ENCODE peak calls at places on chromosome 15, in ten cellular contexts. E is HCT116, V is GM20000, D is cardiac fibroblast, F is omental fat pad, U is fibroblast of mammary gland, L is fibroblast of pulmonary artery, S is foreskin fibroblast, P is GM10248, J is activated B cell treated with CpG ODN at 0.5 μM for 24 hours. A is an unnamed sample.

GRCh38 chr15:82807920-82808633 is 1.4 kb upstream of the WHAMM start:
- DNase-seq in E (no peak), V (no peak), D (no peak), F (no peak), U (no peak), L (no peak), S (no peak), P (no peak), J (no peak), A (no peak)

GRCh38 chr15:100341662-100342560 is at the start of gene ADAMTS17:
- DNase-seq in E (peak), V (peak), D (peak), F (peak), U (peak), L (peak), S (peak), P (peak), J (peak), A (peak)

GRCh38 chr15:34233614-34234013 is 8.8 kb downstream of the EMC4 start:
- DNase-seq in E (no peak), V (no peak), D (no peak), F (no peak), U (no peak), L (no peak), S (no peak), P (no peak), J (no peak), A (no peak)

GRCh38 chr15:59622289-59622688 is 10.7 kb downstream of the GCNT3 start:
- DNase-seq in E (peak), V (peak), D (peak), F (no peak), U (peak), L (peak), S (peak), P (peak), J (peak), A (peak)

GRCh38 chr15:101217446-101217845 is 34.4 kb downstream of the CHSY1 start:
- DNase-seq in E (no peak), V (no peak), D (no peak), F (no peak), U (no peak), L (no peak), S (no peak), P (no peak), J (no peak), A (no peak)

GRCh38 chr15:68325721-68326120 is 48.2 kb downstream of the FEM1B start:
- DNase-seq in E (no peak), V (no peak), D (peak), F (no peak), U (no peak), L (no peak), S (no peak), P (no peak), J (no peak), A (no peak)

GRCh38 chr15:85623648-85624047 is 171.1 kb downstream of the KLHL25 start:
- DNase-seq in E (no peak), V (no peak), D (peak), F (no peak), U (peak), L (no peak), S (no peak), P (no peak), J (no peak), A (no peak)

GRCh38 chr15:72700076-72700475 is 14.1 kb downstream of the BBS4 start:
- DNase-seq in E (no peak), V (no peak), D (no peak), F (no peak), U (no peak), L (no peak), S (no peak), P (no peak), J (no peak), A (no peak)

GRCh38 chr15:53197426-53197839 is 407.3 kb upstream of the ONECUT1 start:
- DNase-seq in E (peak), V (peak), D (peak), F (no peak), U (peak), L (peak), S (no peak), P (peak), J (no peak), A (peak)

GRCh38 chr15:41780727-41781126 is 6.4 kb downstream of the MAPKBP1 start:
- DNase-seq in E (no peak), V (no peak), D (no peak), F (no peak), U (no peak), L (no peak), S (no peak), P (no peak), J (no peak), A (no peak)

GRCh38 chr15:77474310-77474986 is 53.8 kb downstream of the HMG20A start:
- DNase-seq in E (no peak), V (no peak), D (no peak), F (no peak), U (no peak), L (no peak), S (no peak), P (no peak), J (no peak), A (no peak)

GRCh38 chr15:34582461-34583357 is 742 bp downstream of the GOLGA8B start:
- DNase-seq in E (peak), V (peak), D (peak), F (no peak), U (no peak), L (peak), S (peak), P (peak), J (peak), A (peak)

GRCh38 chr15:42329161-42329560 is 30.1 kb upstream of the CAPN3 start:
- DNase-seq in E (no peak), V (no peak), D (no peak), F (no peak), U (no peak), L (no peak), S (no peak), P (no peak), J (no peak), A (no peak)

DNA sequence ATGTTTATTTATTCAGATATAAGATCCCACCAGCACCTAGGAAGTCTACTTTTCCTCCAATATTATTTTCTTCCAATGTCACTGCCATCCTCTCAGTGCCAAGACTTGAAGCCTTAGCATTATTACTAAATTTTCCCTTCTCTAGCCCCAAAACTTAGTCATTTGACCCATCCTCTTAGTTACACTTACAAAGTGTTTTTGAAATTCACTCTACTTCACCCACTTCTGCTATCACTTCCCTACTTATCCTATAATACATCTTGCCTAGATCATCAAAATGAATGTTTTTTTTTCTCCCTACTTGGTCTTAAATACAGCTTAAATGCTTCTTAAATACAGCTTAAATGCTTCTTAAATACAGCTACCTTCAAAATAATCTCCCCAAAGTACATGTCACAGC is 376.6 kb downstream of the RSL24D1 start:
- DNase-seq in E (no peak), V (no peak), D (no peak), F (no peak), U (no peak), L (no peak), S (no peak), P (no peak), J (no peak), A (no peak)
- TF ChIP-seq CTCF in E (no peak), V (no peak), D (no peak), F (no peak), U (no peak), L (no peak), S (no peak), P (no peak), J (no peak), A (no peak)

GRCh38 chr15:47987908-47988532 is 132.8 kb upstream of the SLC24A5 start:
- DNase-seq in E (peak), V (peak), D (peak), F (no peak), U (peak), L (peak), S (peak), P (peak), J (no peak), A (peak)

GRCh38 chr15:47988564-47988963 is 132.2 kb upstream of the SLC24A5 start:
- DNase-seq in E (no peak), V (no peak), D (no peak), F (no peak), U (no peak), L (no peak), S (no peak), P (no peak), J (no peak), A (no peak)

GRCh38 chr15:47985568-47985967 is 135.2 kb upstream of the SLC24A5 start:
- DNase-seq in E (no peak), V (no peak), D (no peak), F (no peak), U (no peak), L (no peak), S (no peak), P (no peak), J (no peak), A (no peak)

GRCh38 chr15:47987461-47987860 is 133.3 kb upstream of the SLC24A5 start:
- DNase-seq in E (no peak), V (no peak), D (no peak), F (no peak), U (no peak), L (no peak), S (no peak), P (no peak), J (no peak), A (no peak)

GRCh38 chr15:47983533-47983932 is 137.3 kb upstream of the SLC24A5 start:
- DNase-seq in E (no peak), V (no peak), D (no peak), F (no peak), U (peak), L (peak), S (no peak), P (no peak), J (no peak), A (no peak)
- TF ChIP-seq CTCF in E (no peak), V (no peak), D (no peak), F (no peak), U (no peak), L (no peak), S (no peak), P (no peak), J (no peak), A (no peak)

DNA sequence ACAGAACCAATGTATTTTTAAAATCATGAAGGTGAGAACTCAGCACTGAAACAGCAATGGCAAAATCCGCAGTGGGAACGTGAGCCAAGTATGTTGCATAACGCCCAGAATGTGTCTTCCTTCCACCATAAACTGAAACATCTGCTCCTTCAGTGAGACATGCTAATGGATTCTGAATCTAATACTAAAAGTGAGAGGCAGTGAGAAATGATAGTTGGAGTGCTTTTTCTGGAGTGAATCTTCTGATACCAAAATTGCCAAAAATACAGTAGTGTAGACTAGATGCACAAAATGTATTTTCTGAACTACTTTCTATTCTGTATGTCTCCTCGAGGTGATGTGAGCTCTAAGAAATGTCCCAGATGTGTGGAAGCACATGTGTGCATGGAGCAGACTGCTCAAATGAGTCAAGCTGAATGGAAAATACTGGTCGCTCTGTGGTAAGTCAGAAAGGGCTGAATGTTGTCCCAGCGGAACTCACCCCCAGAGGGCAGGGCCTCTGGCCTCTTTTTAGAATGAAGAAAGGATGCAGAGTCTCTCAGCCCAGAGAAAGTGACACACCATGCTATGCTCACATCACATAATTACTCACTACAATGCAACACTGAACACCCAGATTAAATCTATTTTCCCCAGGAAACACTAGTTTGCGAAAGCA is 73.0 kb downstream of the ATP10A start:
- DNase-seq in E (no peak), V (no peak), D (peak), F (peak), U (peak), L (peak), S (peak), P (no peak), J (no peak), A (peak)
- TF ChIP-seq CTCF in E (no peak), V (no peak), D (peak), F (no peak), U (peak), L (no peak), S (no peak), P (no peak), J (no peak), A (no peak)

GRCh38 chr15:81165565-81165964 is 31.1 kb upstream of the IL16 start:
- DNase-seq in E (no peak), V (no peak), D (no peak), F (no peak), U (peak), L (no peak), S (no peak), P (no peak), J (no peak), A (no peak)

GRCh38 chr15:81161851-81162250 is 27.8 kb downstream of the CFAP161 start:
- DNase-seq in E (no peak), V (no peak), D (no peak), F (no peak), U (no peak), L (no peak), S (no peak), P (no peak), J (no peak), A (peak)

GRCh38 chr15:81166949-81167816 is 29.5 kb upstream of the IL16 start:
- DNase-seq in E (no peak), V (no peak), D (peak), F (no peak), U (peak), L (no peak), S (no peak), P (no peak), J (no peak), A (no peak)

GRCh38 chr15:81161215-81161673 is 27.2 kb downstream of the CFAP161 start:
- DNase-seq in E (no peak), V (no peak), D (no peak), F (no peak), U (no peak), L (no peak), S (no peak), P (no peak), J (no peak), A (no peak)

DNA sequence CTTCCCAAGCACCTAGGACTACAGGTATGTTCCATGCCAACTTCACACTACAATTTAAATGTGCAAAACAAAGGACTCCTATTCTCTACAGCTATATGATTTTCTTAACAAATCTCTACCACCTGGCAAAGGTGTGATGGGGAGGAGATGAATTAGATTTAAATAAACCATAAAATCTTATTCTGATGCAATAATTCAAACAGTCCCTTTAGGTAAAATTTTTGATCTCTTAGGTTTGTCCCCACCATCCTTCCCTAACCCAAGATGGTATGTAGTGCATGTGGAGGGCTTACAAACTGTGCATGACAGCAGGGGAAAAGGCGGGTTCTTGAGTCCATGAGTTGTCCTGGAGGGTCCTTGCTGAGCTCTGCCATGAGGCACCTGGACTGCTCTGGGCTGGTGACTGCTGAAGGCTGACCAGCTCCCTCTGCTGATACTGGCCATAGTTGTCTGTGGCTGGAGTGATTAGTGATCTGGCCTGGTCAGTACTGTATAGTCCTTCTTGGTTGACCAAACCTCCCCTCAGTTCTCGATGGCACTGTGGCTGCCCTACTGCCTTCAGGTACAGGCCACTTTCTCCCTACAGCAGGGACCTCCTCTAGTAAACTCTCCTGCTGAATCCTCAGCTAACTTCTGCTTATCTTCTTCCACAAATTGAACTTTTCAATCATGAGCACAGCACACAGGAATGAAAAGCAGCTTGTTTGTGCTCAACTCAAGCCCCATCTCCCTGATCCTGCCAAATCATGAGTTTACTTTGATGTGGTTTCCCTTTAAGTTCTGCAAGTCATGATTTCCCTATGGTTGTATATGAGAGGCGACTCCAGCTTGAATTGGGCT is 30.1 kb downstream of the CFAP161 start:
- DNase-seq in E (no peak), V (no peak), D (peak), F (no peak), U (peak), L (peak), S (peak), P (no peak), J (no peak), A (peak)
- TF ChIP-seq CTCF in E (no peak), V (no peak), D (peak), F (no peak), U (peak), L (peak), S (peak), P (no peak), J (no peak), A (no peak)

GRCh38 chr15:71015342-71015741 is 99.9 kb upstream of the THSD4 start:
- DNase-seq in E (no peak), V (no peak), D (no peak), F (no peak), U (no peak), L (no peak), S (no peak), P (no peak), J (no peak), A (no peak)

GRCh38 chr15:71011503-71012155 is 103.6 kb upstream of the THSD4 start:
- DNase-seq in E (peak), V (peak), D (peak), F (no peak), U (peak), L (peak), S (peak), P (no peak), J (no peak), A (peak)

GRCh38 chr15:71010439-71010838 is 104.8 kb upstream of the THSD4 start:
- DNase-seq in E (no peak), V (no peak), D (no peak), F (no peak), U (no peak), L (no peak), S (no peak), P (no peak), J (no peak), A (no peak)

GRCh38 chr15:71010997-71011396 is 104.3 kb upstream of the THSD4 start:
- DNase-seq in E (no peak), V (no peak), D (no peak), F (no peak), U (no peak), L (no peak), S (no peak), P (no peak), J (no peak), A (no peak)

DNA sequence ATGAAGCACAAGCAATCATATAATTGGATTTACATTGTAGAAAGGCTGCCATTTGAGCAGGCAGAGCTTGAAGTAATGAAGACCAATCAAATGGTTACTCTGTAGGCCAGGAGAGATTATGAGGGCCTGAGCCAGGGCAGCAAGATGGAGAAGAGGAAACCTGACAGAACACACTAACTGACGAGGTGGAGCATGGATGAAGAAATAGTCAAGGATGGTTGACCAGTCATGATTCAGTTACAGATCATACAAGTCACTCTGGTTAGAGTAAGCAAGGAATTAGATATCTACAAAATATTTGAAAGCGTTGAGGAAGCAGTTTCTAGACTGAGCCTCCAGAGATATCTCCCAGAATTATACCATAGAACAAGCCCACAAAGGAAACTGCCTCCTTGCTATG is 101.8 kb upstream of the THSD4 start:
- DNase-seq in E (no peak), V (no peak), D (peak), F (no peak), U (peak), L (no peak), S (peak), P (no peak), J (no peak), A (no peak)
- TF ChIP-seq CTCF in E (no peak), V (no peak), D (no peak), F (no peak), U (no peak), L (no peak), S (no peak), P (no peak), J (no peak), A (no peak)

GRCh38 chr15:99168601-99169580 is 64.0 kb downstream of the SYNM start:
- DNase-seq in E (no peak), V (no peak), D (no peak), F (no peak), U (no peak), L (no peak), S (no peak), P (no peak), J (no peak), A (no peak)

GRCh38 chr15:99167640-99168039 is 62.8 kb downstream of the SYNM start:
- DNase-seq in E (no peak), V (peak), D (no peak), F (no peak), U (no peak), L (no peak), S (no peak), P (peak), J (no peak), A (no peak)

GRCh38 chr15:99172171-99172570 is 67.3 kb downstream of the SYNM start:
- DNase-seq in E (no peak), V (no peak), D (no peak), F (no peak), U (no peak), L (no peak), S (no peak), P (no peak), J (no peak), A (no peak)

GRCh38 chr15:99170476-99171065 is 65.7 kb downstream of the SYNM start:
- DNase-seq in E (no peak), V (no peak), D (no peak), F (no peak), U (no peak), L (no peak), S (no peak), P (no peak), J (no peak), A (no peak)

GRCh38 chr15:99169769-99170311 is 65.0 kb downstream of the SYNM start:
- DNase-seq in E (no peak), V (no peak), D (peak), F (no peak), U (peak), L (peak), S (peak), P (no peak), J (no peak), A (peak)
- TF ChIP-seq CTCF in E (no peak), V (no peak), D (no peak), F (no peak), U (no peak), L (no peak), S (no peak), P (no peak), J (no peak), A (no peak)

A was measured in astrocyte of the spinal cord.